ENCODE peak calls at places on chromosome 22, in four cellular contexts. F is HAP-1; H is activated naive CD8-positive, alpha-beta T cell treated with anti-CD3 and anti-CD28 coated beads for 36 hours; B is ureter. S is an unnamed sample.

GRCh38 chr22:41229730-41230398 is 10.9 kb downstream of the CHADL start:
- DNase-seq in F (no peak), H (no peak), B (no peak), S (no peak)

GRCh38 chr22:43553451-43554258 is 141.8 kb downstream of the MPPED1 start:
- DNase-seq in H (no peak), F (no peak), B (no peak), S (no peak)

GRCh38 chr22:50209893-50210292 is 9.1 kb downstream of the SELENOO start:
- DNase-seq in F (peak), B (peak), H (peak), S (no peak)

GRCh38 chr22:30889996-30890480 is 78.5 kb downstream of the MORC2 start:
- DNase-seq in B (peak), H (no peak), F (no peak), S (no peak)

GRCh38 chr22:27075028-27075678 is 417.8 kb downstream of the MIAT start:
- DNase-seq in F (no peak), H (no peak), B (no peak), S (no peak)

GRCh38 chr22:20951932-20952380 is 15.1 kb upstream of the AIFM3 start:
- DNase-seq in B (no peak), H (no peak), F (no peak), S (no peak)

GRCh38 chr22:46054091-46054877 is 77.3 kb upstream of the WNT7B start:
- DNase-seq in F (peak), B (no peak), H (peak), S (no peak)

GRCh38 chr22:41951898-41952474 is at the start of gene SMIM45:
- DNase-seq in B (no peak), F (no peak), H (no peak), S (peak)

GRCh38 chr22:46036558-46037408 is 59.8 kb upstream of the WNT7B start:
- DNase-seq in B (no peak), H (peak), F (no peak), S (no peak)

GRCh38 chr22:44426981-44427380 is 71.1 kb downstream of the RTL6 start:
- DNase-seq in F (no peak), B (no peak), H (no peak), S (no peak)

GRCh38 chr22:24189249-24190158 is 8.2 kb downstream of the SUSD2 start:
- DNase-seq in B (peak), H (peak), F (peak), S (peak)

GRCh38 chr22:38236786-38237185 is 35.0 kb downstream of the MAFF start:
- DNase-seq in H (no peak), B (peak), F (no peak), S (no peak)

GRCh38 chr22:22855617-22856308 is 31.9 kb upstream of the IGLL5 start:
- DNase-seq in F (no peak), H (peak), B (no peak), S (no peak)

GRCh38 chr22:34702279-34702678 is 363.7 kb upstream of the ISX start:
- DNase-seq in H (no peak), F (no peak), B (no peak), S (no peak)

GRCh38 chr22:19981171-19981960 is 35.3 kb downstream of the ARVCF start:
- DNase-seq in F (no peak), H (no peak), B (no peak), S (no peak)

GRCh38 chr22:42270178-42270511 is 308 bp downstream of the TCF20 start:
- DNase-seq in B (no peak), F (no peak), H (peak), S (no peak)

GRCh38 chr22:29890760-29891159 is 7.8 kb downstream of the MTMR3 start:
- DNase-seq in H (no peak), F (no peak), B (no peak), S (no peak)

GRCh38 chr22:35394810-35395563 is 5.0 kb upstream of the MCM5 start:
- DNase-seq in F (no peak), H (no peak), B (no peak), S (no peak)

GRCh38 chr22:26669060-26669481 is 11.7 kb downstream of the MIAT start:
- DNase-seq in F (peak), H (no peak), B (no peak), S (no peak)

GRCh38 chr22:47394504-47395440 is 632.3 kb downstream of the TBC1D22A start:
- DNase-seq in B (no peak), H (no peak), F (no peak), S (no peak)

GRCh38 chr22:49753961-49754673 is 73.6 kb downstream of the BRD1 start:
- DNase-seq in H (no peak), B (no peak), F (no peak), S (no peak)

GRCh38 chr22:22709719-22710445 is 65.5 kb downstream of the GGTLC2 start:
- DNase-seq in H (no peak), F (no peak), B (no peak), S (no peak)

GRCh38 chr22:27299181-27300085 is 502.1 kb downstream of the MN1 start:
- DNase-seq in F (no peak), H (no peak), B (no peak), S (no peak)

GRCh38 chr22:19018256-19018655 is 82.2 kb upstream of the PRODH start:
- DNase-seq in F (no peak), B (no peak), H (no peak), S (no peak)

GRCh38 chr22:46023558-46023981 is 46.6 kb upstream of the WNT7B start:
- DNase-seq in B (no peak), F (no peak), H (no peak), S (no peak)

GRCh38 chr22:25126510-25126909 is 73.1 kb upstream of the CRYBB3 start:
- DNase-seq in B (no peak), F (no peak), H (no peak), S (no peak)

GRCh38 chr22:49305215-49305965 is 522.3 kb downstream of the BRD1 start:
- DNase-seq in H (peak), F (peak), B (peak), S (peak)

GRCh38 chr22:49962012-49962750 is 1.6 kb downstream of the PIM3 start:
- DNase-seq in F (peak), B (peak), H (peak), S (peak)

GRCh38 chr22:47551438-47551788 is 789.0 kb downstream of the TBC1D22A start:
- DNase-seq in F (no peak), B (no peak), H (no peak), S (no peak)

GRCh38 chr22:48955351-48956311 is 872.0 kb downstream of the BRD1 start:
- DNase-seq in B (peak), F (no peak), H (no peak), S (no peak)

GRCh38 chr22:21951931-21952465 is 650 bp downstream of the PPM1F start:
- DNase-seq in B (no peak), F (no peak), H (peak), S (no peak)

GRCh38 chr22:44192098-44192810 is 11.5 kb downstream of the PARVG start:
- DNase-seq in B (no peak), H (peak), F (no peak), S (no peak)

GRCh38 chr22:37018815-37019308 is 385 bp downstream of the TST start:
- DNase-seq in F (peak), H (no peak), B (peak), S (peak)

GRCh38 chr22:23438216-23438615 is 141.9 kb downstream of the IGLL1 start:
- DNase-seq in F (no peak), B (no peak), H (no peak), S (no peak)

GRCh38 chr22:27795053-27795452 is 6.5 kb downstream of the MN1 start:
- DNase-seq in F (no peak), B (no peak), H (no peak), S (no peak)

GRCh38 chr22:46563381-46564083 is 26.1 kb upstream of the CELSR1 start:
- DNase-seq in F (peak), H (peak), B (peak), S (no peak)

GRCh38 chr22:41022470-41023298 is 69.7 kb upstream of the EP300 start:
- DNase-seq in F (peak), H (peak), B (peak), S (peak)

GRCh38 chr22:43500792-43501785 is 89.3 kb downstream of the MPPED1 start:
- DNase-seq in B (no peak), H (no peak), F (no peak), S (no peak)

GRCh38 chr22:24188705-24189248 is 7.5 kb downstream of the SUSD2 start:
- DNase-seq in H (no peak), F (no peak), B (no peak), S (no peak)

GRCh38 chr22:34997921-34998320 is 68.0 kb upstream of the ISX start:
- DNase-seq in H (no peak), B (no peak), F (no peak), S (no peak)